ENCODE peak calls at places on chromosomes 5 and 9, in nine cellular contexts. T, L, K, B, X, R, G, O and W are unnamed samples.

GRCh38 chr5:165775094-165775493 is 2269.7 kb downstream of the MAT2B start:
- DNase-seq in T (no peak), L (no peak), K (no peak), B (no peak), X (no peak), R (no peak), G (no peak), O (no peak), W (no peak)

GRCh38 chr9:34526026-34526425 is 3.2 kb upstream of the ENHO start:
- DNase-seq in T (no peak), L (no peak), K (no peak), B (no peak), X (no peak), R (no peak), G (no peak), O (no peak), W (no peak)

GRCh38 chr9:127118597-127119318 is 3.7 kb downstream of the ANGPTL2 start:
- DNase-seq in T (no peak), L (no peak), K (no peak), B (no peak), X (no peak), R (no peak), G (no peak), O (no peak), W (no peak)

GRCh38 chr9:69750085-69750484 is 9.7 kb downstream of the PTAR1 start:
- DNase-seq in T (no peak), L (no peak), K (no peak), B (no peak), X (no peak), R (no peak), G (no peak), O (no peak), W (no peak)

GRCh38 chr5:65986050-65986451 is 59.7 kb downstream of the ERBIN start:
- DNase-seq in T (no peak), L (peak), K (no peak), B (no peak), X (peak), R (no peak), G (no peak), O (no peak), W (peak)

GRCh38 chr5:171420429-171421231 is 1.2 kb downstream of the FGF18 start:
- DNase-seq in T (peak), L (peak), K (no peak), B (no peak), X (peak), R (peak), G (no peak), O (no peak), W (peak)

GRCh38 chr5:170297589-170298462 is at the start of gene LCP2:
- DNase-seq in T (no peak), L (no peak), K (peak), B (no peak), X (no peak), R (no peak), G (no peak), O (peak), W (no peak)

GRCh38 chr5:36945687-36946086 is 69.1 kb downstream of the NIPBL start:
- DNase-seq in T (no peak), L (no peak), K (no peak), B (no peak), X (no peak), R (no peak), G (no peak), O (no peak), W (no peak)

GRCh38 chr5:36944607-36945225 is 68.1 kb downstream of the NIPBL start:
- DNase-seq in T (no peak), L (peak), K (no peak), B (peak), X (peak), R (peak), G (no peak), O (no peak), W (no peak)

GRCh38 chr5:38645508-38645907 is 89.1 kb upstream of the LIFR start:
- DNase-seq in T (no peak), L (no peak), K (no peak), B (no peak), X (peak), R (no peak), G (no peak), O (no peak), W (no peak)

GRCh38 chr5:68548959-68549676 is 333.6 kb downstream of the PIK3R1 start:
- DNase-seq in T (no peak), L (no peak), K (no peak), B (peak), X (peak), R (no peak), G (no peak), O (no peak), W (peak)

GRCh38 chr5:14109041-14109747 is 33.9 kb upstream of the TRIO start:
- DNase-seq in T (peak), L (peak), K (no peak), B (no peak), X (peak), R (no peak), G (no peak), O (peak), W (no peak)

GRCh38 chr5:154053468-154053867 is 14.7 kb downstream of the MFAP3 start:
- DNase-seq in T (no peak), L (no peak), K (no peak), B (no peak), X (no peak), R (no peak), G (no peak), O (no peak), W (no peak)